ENCODE peak calls at places on chromosomes 2 and 18, in four cellular contexts. B, G, E and U are unnamed samples.
A peak's percentile ranks its signal among the peaks of the same experiment; 100 is the strongest.

GRCh38 chr2:195026261-195026660 is 630.8 kb upstream of the SLC39A10 start:
- DNase-seq in B (peak; percentile 60), G (no peak), E (no peak), U (no peak)

GRCh38 chr18:62339106-62339988 is 14.2 kb downstream of the TNFRSF11A start:
- DNase-seq in B (peak; percentile 68), G (no peak), E (no peak), U (no peak)

GRCh38 chr2:200336980-200337615 is 30.6 kb downstream of the SPATS2L start:
- DNase-seq in B (peak; percentile 74), G (no peak), E (no peak), U (no peak)

GRCh38 chr2:172239944-172240590 is 137.4 kb upstream of the DLX2 start:
- DNase-seq in B (no peak), G (no peak), E (no peak), U (no peak)

GRCh38 chr2:237726401-237726830 is 72.2 kb upstream of the RBM44 start:
- DNase-seq in B (peak; percentile 91), G (no peak), E (no peak), U (no peak)

GRCh38 chr2:203908344-203909185 is 28.0 kb upstream of the ICOS start:
- DNase-seq in B (no peak), G (no peak), E (no peak), U (no peak)

GRCh38 chr2:11097038-11097720 is 58.1 kb upstream of the SLC66A3 start:
- DNase-seq in B (peak; percentile 62), G (peak; percentile 31), E (no peak), U (no peak)

GRCh38 chr18:41899535-41899934 is 55.5 kb upstream of the PIK3C3 start:
- DNase-seq in B (peak; percentile 14), G (no peak), E (no peak), U (no peak)

GRCh38 chr2:130328710-130329109 is 14.0 kb upstream of the IMP4 start:
- DNase-seq in B (peak; percentile 23), G (no peak), E (no peak), U (no peak)

GRCh38 chr2:198815626-198816025 is 642.1 kb downstream of the SATB2 start:
- DNase-seq in B (no peak), G (no peak), E (no peak), U (no peak)

GRCh38 chr2:104820126-104820525 is 33.8 kb upstream of the POU3F3 start:
- DNase-seq in B (no peak), G (no peak), E (no peak), U (no peak)

GRCh38 chr2:1237785-1238184 is 175.5 kb upstream of the TPO start:
- DNase-seq in B (no peak), G (no peak), E (no peak), U (no peak)

GRCh38 chr2:200373973-200374416 is 67.5 kb downstream of the SPATS2L start:
- DNase-seq in B (no peak), G (no peak), E (no peak), U (no peak)

GRCh38 chr18:57819671-57820460 is 16.8 kb upstream of the ATP8B1 start:
- DNase-seq in B (peak; percentile 94), G (peak; percentile 62), E (no peak), U (no peak)

GRCh38 chr18:50747849-50748242 is 72.0 kb downstream of the MRO start:
- DNase-seq in B (no peak), G (no peak), E (no peak), U (no peak)

GRCh38 chr2:212001280-212001679 is 537.3 kb downstream of the ERBB4 start:
- DNase-seq in B (no peak), G (no peak), E (no peak), U (no peak)

GRCh38 chr18:35095983-35096676 is 54.9 kb downstream of the MAPRE2 start:
- DNase-seq in B (peak; percentile 50), G (no peak), E (no peak), U (no peak)

GRCh38 chr2:207311316-207312005 is 145.7 kb upstream of the KLF7 start:
- DNase-seq in B (peak; percentile 100), G (no peak), E (no peak), U (no peak)

GRCh38 chr2:230394301-230394700 is 21.7 kb upstream of the SP100 start:
- DNase-seq in B (no peak), G (no peak), E (no peak), U (no peak)

GRCh38 chr2:57669570-57669969 is 377.0 kb upstream of the VRK2 start:
- DNase-seq in B (no peak), G (no peak), E (no peak), U (no peak)

GRCh38 chr2:26197516-26197915 is 24.6 kb downstream of the GAREM2 start:
- DNase-seq in B (no peak), G (no peak), E (no peak), U (no peak)

GRCh38 chr2:134739879-134740301 is 21.1 kb upstream of the TMEM163 start:
- DNase-seq in B (no peak), G (no peak), E (no peak), U (no peak)

GRCh38 chr2:134739261-134739878 is 20.6 kb upstream of the TMEM163 start:
- DNase-seq in B (no peak), G (no peak), E (no peak), U (no peak)

GRCh38 chr2:134737671-134738070 is 18.9 kb upstream of the TMEM163 start:
- DNase-seq in B (no peak), G (no peak), E (no peak), U (no peak)

GRCh38 chr2:134738150-134738865 is 19.5 kb upstream of the TMEM163 start:
- DNase-seq in B (peak; percentile 7), G (no peak), E (no peak), U (no peak)

GRCh38 chr2:134736167-134736885 is 17.5 kb upstream of the TMEM163 start:
- DNase-seq in B (peak; percentile 76), G (no peak), E (peak; percentile 45), U (no peak)
- TF ChIP-seq CTCF in B (no peak), G (no peak), E (no peak), U (no peak)

DNA sequence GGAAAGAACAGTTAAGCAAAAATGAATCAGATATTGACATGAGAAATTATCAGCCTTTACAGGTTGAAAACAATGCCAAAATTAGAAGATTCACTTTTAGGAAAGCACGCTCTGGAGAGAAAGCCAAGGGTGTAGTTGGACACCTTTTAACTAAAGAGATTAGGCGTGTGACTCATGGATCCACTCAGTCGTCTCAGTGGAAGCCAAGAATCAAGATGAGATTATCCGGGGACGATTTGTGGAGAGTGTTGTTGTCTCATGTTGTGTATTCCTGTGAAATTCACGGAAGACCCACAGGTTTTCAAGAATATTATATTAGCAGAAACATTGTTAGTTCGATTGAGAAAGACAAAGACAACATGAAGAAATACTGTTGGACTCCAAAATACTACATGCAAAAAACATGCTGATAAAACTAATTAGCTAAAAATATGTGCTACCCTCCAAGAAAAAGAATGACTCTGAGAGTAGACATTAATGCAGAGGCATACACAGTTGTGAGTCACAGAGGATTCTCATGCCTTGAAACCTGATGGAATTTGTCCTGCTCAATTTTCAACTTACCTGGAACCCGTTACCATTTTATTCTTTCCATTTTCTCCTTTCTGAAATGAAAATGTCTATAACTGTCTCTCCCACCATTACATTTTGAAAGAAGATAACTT is 192.1 kb upstream of the RND3 start:
- DNase-seq in B (peak; percentile 23), G (no peak), E (no peak), U (no peak)
- TF ChIP-seq CTCF in B (no peak), G (no peak), E (no peak), U (no peak)

DNA sequence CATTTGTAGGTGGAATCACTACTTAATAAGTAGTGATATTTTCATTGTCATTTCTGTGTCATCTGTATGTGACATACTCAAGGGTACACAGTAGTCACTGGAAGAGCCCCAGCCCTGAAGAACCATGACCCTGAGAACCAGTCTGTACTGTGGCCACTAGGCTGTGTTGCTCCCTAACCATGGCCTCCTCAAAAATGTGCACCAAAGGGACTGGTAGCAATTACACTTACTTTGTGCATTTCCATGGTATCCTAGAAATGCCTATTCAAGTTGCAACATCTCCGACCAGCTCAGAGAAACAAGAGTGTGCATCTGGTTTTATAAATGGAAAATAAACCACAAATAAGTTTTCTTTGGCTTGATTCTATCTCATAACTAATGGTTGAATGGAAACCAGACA is 155.1 kb downstream of the DOCK10 start:
- DNase-seq in B (peak; percentile 61), G (no peak), E (no peak), U (no peak)
- TF ChIP-seq CTCF in B (peak; percentile 37), G (no peak), E (no peak), U (no peak)

GRCh38 chr2:137173514-137173913 is 408.2 kb downstream of the THSD7B start:
- DNase-seq in B (peak; percentile 63), G (no peak), E (no peak), U (no peak)
- TF ChIP-seq CTCF in B (peak; percentile 37), G (peak; percentile 49), E (peak; percentile 68), U (peak; percentile 31)

GRCh38 chr2:218292700-218293014 is 354 bp upstream of the TMBIM1 start:
- DNase-seq in B (no peak), G (no peak), E (no peak), U (no peak)
- TF ChIP-seq CTCF in B (no peak), G (peak; percentile 45), E (no peak), U (peak; percentile 11)